ENCODE peak calls at places on chromosomes 5 and 9, in seven cellular contexts. One of them, this sample, is unnamed.

GRCh38 chr5:88142801-88143692 is 125.6 kb downstream of the TMEM161B start:
- DNase-seq in hepatocyte: no peak
- DNase-seq in neural progenitor cell: peak
- DNase-seq in endothelial cell of umbilical vein: peak
- DNase-seq in PC-3: no peak
- DNase-seq in HCT116: no peak
- DNase-seq in GM23338: peak
- DNase-seq in this sample: no peak

GRCh38 chr5:162139190-162139589 is 71.6 kb downstream of the GABRG2 start:
- DNase-seq in hepatocyte: no peak
- DNase-seq in neural progenitor cell: no peak
- DNase-seq in endothelial cell of umbilical vein: no peak
- DNase-seq in PC-3: no peak
- DNase-seq in HCT116: no peak
- DNase-seq in GM23338: no peak
- DNase-seq in this sample: no peak

GRCh38 chr9:133874061-133874638 is 118.0 kb downstream of the VAV2 start:
- DNase-seq in hepatocyte: peak
- DNase-seq in neural progenitor cell: no peak
- DNase-seq in endothelial cell of umbilical vein: no peak
- DNase-seq in PC-3: peak
- DNase-seq in HCT116: peak
- DNase-seq in GM23338: no peak
- DNase-seq in this sample: peak

GRCh38 chr9:13110766-13111400 is 168.6 kb downstream of the MPDZ start:
- DNase-seq in hepatocyte: no peak
- DNase-seq in neural progenitor cell: no peak
- DNase-seq in endothelial cell of umbilical vein: no peak
- DNase-seq in PC-3: no peak
- DNase-seq in HCT116: no peak
- DNase-seq in GM23338: no peak
- DNase-seq in this sample: no peak

GRCh38 chr5:159427180-159428012 is 97.1 kb upstream of the IL12B start:
- DNase-seq in hepatocyte: no peak
- DNase-seq in neural progenitor cell: peak
- DNase-seq in endothelial cell of umbilical vein: no peak
- DNase-seq in PC-3: no peak
- DNase-seq in HCT116: no peak
- DNase-seq in GM23338: no peak
- DNase-seq in this sample: no peak

GRCh38 chr9:136075881-136076678 is 19.0 kb downstream of the NACC2 start:
- DNase-seq in hepatocyte: no peak
- DNase-seq in neural progenitor cell: peak
- DNase-seq in endothelial cell of umbilical vein: no peak
- DNase-seq in PC-3: no peak
- DNase-seq in HCT116: no peak
- DNase-seq in GM23338: peak
- DNase-seq in this sample: no peak

GRCh38 chr5:180832638-180833068 is 28.4 kb downstream of the ZFP62 start:
- DNase-seq in hepatocyte: no peak
- DNase-seq in neural progenitor cell: no peak
- DNase-seq in endothelial cell of umbilical vein: no peak
- DNase-seq in PC-3: no peak
- DNase-seq in HCT116: no peak
- DNase-seq in GM23338: no peak
- DNase-seq in this sample: no peak

GRCh38 chr9:112271466-112272098 is 61.8 kb downstream of the PTBP3 start:
- DNase-seq in hepatocyte: no peak
- DNase-seq in neural progenitor cell: no peak
- DNase-seq in endothelial cell of umbilical vein: no peak
- DNase-seq in PC-3: peak
- DNase-seq in HCT116: no peak
- DNase-seq in GM23338: no peak
- DNase-seq in this sample: no peak

GRCh38 chr5:139064613-139065012 is 133.6 kb downstream of the SIL1 start:
- DNase-seq in hepatocyte: no peak
- DNase-seq in neural progenitor cell: no peak
- DNase-seq in endothelial cell of umbilical vein: no peak
- DNase-seq in PC-3: peak
- DNase-seq in HCT116: no peak
- DNase-seq in GM23338: no peak
- DNase-seq in this sample: peak

GRCh38 chr9:89863837-89864236 is 259.0 kb downstream of the GADD45G start:
- DNase-seq in hepatocyte: no peak
- DNase-seq in neural progenitor cell: no peak
- DNase-seq in endothelial cell of umbilical vein: no peak
- DNase-seq in PC-3: no peak
- DNase-seq in HCT116: no peak
- DNase-seq in GM23338: no peak
- DNase-seq in this sample: no peak

GRCh38 chr5:119291056-119291455 is 64.8 kb upstream of the TNFAIP8 start:
- DNase-seq in hepatocyte: no peak
- DNase-seq in neural progenitor cell: no peak
- DNase-seq in endothelial cell of umbilical vein: no peak
- DNase-seq in PC-3: no peak
- DNase-seq in HCT116: no peak
- DNase-seq in GM23338: no peak
- DNase-seq in this sample: no peak

GRCh38 chr9:134730011-134730760 is 88.6 kb downstream of the COL5A1 start:
- DNase-seq in hepatocyte: no peak
- DNase-seq in neural progenitor cell: no peak
- DNase-seq in endothelial cell of umbilical vein: no peak
- DNase-seq in PC-3: no peak
- DNase-seq in HCT116: no peak
- DNase-seq in GM23338: no peak
- DNase-seq in this sample: no peak

GRCh38 chr9:18492612-18493011 is 18.7 kb downstream of the ADAMTSL1 start:
- DNase-seq in hepatocyte: no peak
- DNase-seq in neural progenitor cell: no peak
- DNase-seq in endothelial cell of umbilical vein: peak
- DNase-seq in PC-3: peak
- DNase-seq in HCT116: no peak
- DNase-seq in GM23338: no peak
- DNase-seq in this sample: no peak

GRCh38 chr5:32506251-32506661 is 61.7 kb upstream of the ZFR start:
- DNase-seq in hepatocyte: no peak
- DNase-seq in neural progenitor cell: no peak
- DNase-seq in endothelial cell of umbilical vein: peak
- DNase-seq in PC-3: peak
- DNase-seq in HCT116: no peak
- DNase-seq in GM23338: no peak
- DNase-seq in this sample: no peak

GRCh38 chr9:116480700-116481099 is 206.4 kb upstream of the TRIM32 start:
- DNase-seq in hepatocyte: no peak
- DNase-seq in neural progenitor cell: no peak
- DNase-seq in endothelial cell of umbilical vein: no peak
- DNase-seq in PC-3: no peak
- DNase-seq in HCT116: no peak
- DNase-seq in GM23338: no peak
- DNase-seq in this sample: no peak

GRCh38 chr9:27194401-27195091 is 85.5 kb downstream of the TEK start:
- DNase-seq in hepatocyte: peak
- DNase-seq in neural progenitor cell: no peak
- DNase-seq in endothelial cell of umbilical vein: peak
- DNase-seq in PC-3: peak
- DNase-seq in HCT116: peak
- DNase-seq in GM23338: no peak
- DNase-seq in this sample: no peak

GRCh38 chr9:110875275-110875674 is 163.0 kb downstream of the LPAR1 start:
- DNase-seq in hepatocyte: no peak
- DNase-seq in neural progenitor cell: peak
- DNase-seq in endothelial cell of umbilical vein: no peak
- DNase-seq in PC-3: no peak
- DNase-seq in HCT116: no peak
- DNase-seq in GM23338: peak
- DNase-seq in this sample: no peak

GRCh38 chr5:80835128-80835527 is 125.0 kb upstream of the RASGRF2 start:
- DNase-seq in hepatocyte: no peak
- DNase-seq in neural progenitor cell: no peak
- DNase-seq in endothelial cell of umbilical vein: no peak
- DNase-seq in PC-3: no peak
- DNase-seq in HCT116: no peak
- DNase-seq in GM23338: no peak
- DNase-seq in this sample: no peak

GRCh38 chr5:72760259-72760658 is 56.2 kb upstream of the TNPO1 start:
- DNase-seq in hepatocyte: no peak
- DNase-seq in neural progenitor cell: no peak
- DNase-seq in endothelial cell of umbilical vein: no peak
- DNase-seq in PC-3: peak
- DNase-seq in HCT116: no peak
- DNase-seq in GM23338: no peak
- DNase-seq in this sample: no peak

GRCh38 chr9:94937214-94937903 is 210.9 kb downstream of the AOPEP start:
- DNase-seq in hepatocyte: peak
- DNase-seq in neural progenitor cell: no peak
- DNase-seq in endothelial cell of umbilical vein: peak
- DNase-seq in PC-3: peak
- DNase-seq in HCT116: no peak
- DNase-seq in GM23338: no peak
- DNase-seq in this sample: peak

DNA sequence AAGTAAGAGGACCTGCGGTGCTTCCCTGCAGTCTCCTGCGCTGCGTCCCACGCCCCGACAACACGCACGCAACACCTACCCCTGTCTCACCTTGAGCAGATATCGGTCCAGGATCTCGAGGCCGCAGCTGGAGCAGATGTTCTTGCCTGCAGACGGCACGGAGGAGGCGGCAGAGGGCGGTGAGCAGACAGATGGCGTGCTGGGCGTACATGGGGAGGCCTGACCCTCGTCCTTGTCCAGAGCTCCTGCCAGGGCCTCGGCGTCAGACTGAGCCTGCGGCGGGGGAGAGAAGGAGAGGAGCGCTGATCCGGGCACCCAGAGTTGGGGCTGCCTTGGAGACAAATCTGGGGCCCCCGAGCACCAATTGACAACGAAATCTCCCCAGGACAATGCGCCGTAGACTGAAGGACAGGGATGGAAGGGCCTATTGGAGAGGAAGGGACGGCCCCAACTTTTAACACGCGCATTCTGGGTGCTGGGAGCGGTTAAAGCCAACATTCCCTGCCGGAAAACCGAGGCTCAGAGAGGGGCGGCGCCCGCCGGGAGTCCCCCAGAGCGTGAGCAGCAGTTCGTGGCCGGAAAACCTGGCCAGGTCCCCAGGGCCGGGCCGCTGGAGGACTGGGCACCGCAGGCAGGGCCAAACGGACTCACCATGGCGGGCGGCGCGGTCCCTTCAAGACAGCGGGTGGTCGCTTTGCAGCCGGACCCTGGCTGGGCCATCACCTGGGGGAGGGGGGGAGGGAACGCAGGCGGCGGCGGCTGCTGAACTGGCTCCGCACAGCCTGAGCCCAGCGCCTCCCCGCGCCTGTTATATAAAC is 1.8 kb downstream of the LHX6 start:
- DNase-seq in hepatocyte: no peak
- DNase-seq in neural progenitor cell: peak
- DNase-seq in endothelial cell of umbilical vein: peak
- DNase-seq in PC-3: no peak
- DNase-seq in HCT116: no peak
- DNase-seq in GM23338: peak
- DNase-seq in this sample: no peak
- TF ChIP-seq EZH2 in hepatocyte: peak
- TF ChIP-seq EZH2 in neural progenitor cell: peak
- TF ChIP-seq EZH2 in endothelial cell of umbilical vein: peak
- TF ChIP-seq EZH2 in PC-3: no peak
- TF ChIP-seq EZH2 in HCT116: no peak
- TF ChIP-seq EZH2 in GM23338: peak
- TF ChIP-seq EZH2 in this sample: no peak

GRCh38 chr5:60568646-60569045 is 131.3 kb downstream of the DEPDC1B start:
- DNase-seq in hepatocyte: no peak
- DNase-seq in neural progenitor cell: peak
- DNase-seq in endothelial cell of umbilical vein: no peak
- DNase-seq in PC-3: no peak
- DNase-seq in HCT116: no peak
- DNase-seq in GM23338: peak
- DNase-seq in this sample: no peak
- TF ChIP-seq EZH2 in hepatocyte: no peak
- TF ChIP-seq EZH2 in neural progenitor cell: no peak
- TF ChIP-seq EZH2 in endothelial cell of umbilical vein: no peak
- TF ChIP-seq EZH2 in PC-3: no peak
- TF ChIP-seq EZH2 in HCT116: no peak
- TF ChIP-seq EZH2 in GM23338: no peak
- TF ChIP-seq EZH2 in this sample: no peak

DNA sequence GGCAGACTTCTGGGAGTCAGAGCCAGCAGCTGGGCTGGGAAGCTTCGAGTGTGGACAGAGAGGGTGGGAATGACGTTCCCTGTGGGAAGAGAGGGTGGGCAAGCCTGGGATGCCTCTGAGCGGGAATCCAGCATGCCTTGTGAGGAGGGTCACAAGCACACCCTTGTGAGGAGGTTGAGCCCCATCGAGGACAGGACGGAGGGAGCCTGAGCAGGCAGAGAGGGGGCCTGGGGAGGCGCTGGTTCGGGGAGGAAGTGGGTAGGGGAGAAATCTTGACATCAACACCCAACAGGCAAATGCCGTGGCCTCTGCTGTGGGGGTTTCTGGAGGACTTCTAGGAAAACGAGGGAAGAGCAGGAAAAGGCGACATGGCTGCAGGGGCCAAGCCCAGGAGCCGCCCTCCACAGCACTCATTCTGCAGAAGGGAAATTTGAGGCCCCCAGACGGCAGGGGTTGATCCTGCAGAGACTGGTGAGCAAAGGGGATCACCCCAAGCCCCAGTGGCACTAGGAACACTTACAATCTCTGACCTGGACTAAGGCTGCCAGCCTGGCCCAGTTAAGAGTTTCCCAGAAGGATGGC is 1.1 kb upstream of the IL13 start:
- DNase-seq in hepatocyte: no peak
- DNase-seq in neural progenitor cell: no peak
- DNase-seq in endothelial cell of umbilical vein: no peak
- DNase-seq in PC-3: no peak
- DNase-seq in HCT116: no peak
- DNase-seq in GM23338: peak
- DNase-seq in this sample: no peak
- TF ChIP-seq EZH2 in hepatocyte: no peak
- TF ChIP-seq EZH2 in neural progenitor cell: no peak
- TF ChIP-seq EZH2 in endothelial cell of umbilical vein: no peak
- TF ChIP-seq EZH2 in PC-3: no peak
- TF ChIP-seq EZH2 in HCT116: no peak
- TF ChIP-seq EZH2 in GM23338: no peak
- TF ChIP-seq EZH2 in this sample: no peak

DNA sequence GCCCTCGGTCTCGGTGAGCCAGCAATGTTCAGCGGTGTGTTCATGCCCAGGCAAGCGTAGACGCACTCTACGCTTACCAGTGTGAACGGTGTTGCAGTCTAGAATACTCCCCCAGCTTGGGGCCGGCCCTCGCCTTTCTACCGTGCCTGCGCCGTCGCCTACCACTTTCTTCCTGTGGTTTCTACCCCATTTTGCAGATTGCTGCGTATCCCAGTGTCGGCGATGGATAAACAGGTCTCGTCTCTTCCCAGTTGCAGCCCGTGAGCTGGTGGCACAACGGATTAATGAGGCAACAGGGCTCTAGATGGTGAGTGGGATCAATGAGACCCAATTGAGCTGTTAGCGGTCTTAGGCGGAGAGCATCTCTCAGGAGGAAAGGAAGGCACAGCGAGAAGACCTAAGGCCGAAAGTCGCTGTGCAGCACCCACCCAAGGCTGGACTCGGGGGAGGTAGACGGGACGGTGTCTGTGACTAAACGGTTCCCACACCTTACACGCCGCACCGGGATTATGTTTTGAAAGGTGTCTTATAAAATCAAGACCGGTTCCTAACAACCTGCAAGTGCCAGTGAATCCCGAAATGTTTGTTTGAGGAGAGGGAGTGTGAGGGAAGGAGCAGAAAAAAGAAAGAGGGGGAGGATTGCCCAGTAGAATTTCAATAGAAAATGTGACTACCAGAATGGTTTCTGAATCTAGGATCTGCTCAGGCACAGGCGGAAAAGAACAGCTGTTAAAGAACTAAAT is 5.8 kb downstream of the OTP start:
- DNase-seq in hepatocyte: no peak
- DNase-seq in neural progenitor cell: peak
- DNase-seq in endothelial cell of umbilical vein: no peak
- DNase-seq in PC-3: no peak
- DNase-seq in HCT116: no peak
- DNase-seq in GM23338: peak
- DNase-seq in this sample: no peak
- TF ChIP-seq EZH2 in hepatocyte: peak
- TF ChIP-seq EZH2 in neural progenitor cell: peak
- TF ChIP-seq EZH2 in endothelial cell of umbilical vein: peak
- TF ChIP-seq EZH2 in PC-3: no peak
- TF ChIP-seq EZH2 in HCT116: no peak
- TF ChIP-seq EZH2 in GM23338: peak
- TF ChIP-seq EZH2 in this sample: no peak